ENCODE peak calls at places on chromosomes 16 and 17, in seven cellular contexts. S, R, U, K, L, D and F are unnamed samples.

GRCh38 chr16:89248196-89249005 is 30.9 kb downstream of the ZNF778 start:
- DNase-seq in S (no peak), R (no peak), U (no peak), K (no peak), L (no peak), D (no peak), F (no peak)

GRCh38 chr17:79531696-79532095 is 79.2 kb downstream of the RBFOX3 start:
- DNase-seq in S (no peak), R (no peak), U (no peak), K (no peak), L (no peak), D (no peak), F (no peak)

GRCh38 chr17:17886747-17887146 is 50.0 kb upstream of the SREBF1 start:
- DNase-seq in S (no peak), R (no peak), U (no peak), K (no peak), L (no peak), D (no peak), F (no peak)

GRCh38 chr16:82730901-82731300 is 104.1 kb downstream of the CDH13 start:
- DNase-seq in S (no peak), R (no peak), U (no peak), K (no peak), L (no peak), D (no peak), F (no peak)

GRCh38 chr17:66469088-66469442 is 166.7 kb downstream of the PRKCA start:
- DNase-seq in S (no peak), R (peak), U (no peak), K (no peak), L (no peak), D (no peak), F (no peak)

GRCh38 chr17:43013296-43013695 is 6.7 kb downstream of the IFI35 start:
- DNase-seq in S (no peak), R (no peak), U (no peak), K (no peak), L (no peak), D (no peak), F (no peak)

GRCh38 chr17:66982011-66982508 is 17.6 kb downstream of the CACNG4 start:
- DNase-seq in S (no peak), R (no peak), U (no peak), K (no peak), L (no peak), D (peak), F (no peak)

GRCh38 chr17:27569257-27569722 is 61.7 kb upstream of the LGALS9 start:
- DNase-seq in S (peak), R (no peak), U (peak), K (no peak), L (peak), D (no peak), F (no peak)

GRCh38 chr17:39096435-39097158 is 54.8 kb downstream of the PLXDC1 start:
- DNase-seq in S (peak), R (peak), U (no peak), K (no peak), L (no peak), D (no peak), F (no peak)

GRCh38 chr17:53896047-53896446 is 73.3 kb downstream of the KIF2B start:
- DNase-seq in S (no peak), R (no peak), U (no peak), K (no peak), L (no peak), D (no peak), F (no peak)

GRCh38 chr16:67930191-67930590 is 1.5 kb downstream of the CTRL start:
- DNase-seq in S (no peak), R (no peak), U (no peak), K (no peak), L (no peak), D (no peak), F (no peak)

DNA sequence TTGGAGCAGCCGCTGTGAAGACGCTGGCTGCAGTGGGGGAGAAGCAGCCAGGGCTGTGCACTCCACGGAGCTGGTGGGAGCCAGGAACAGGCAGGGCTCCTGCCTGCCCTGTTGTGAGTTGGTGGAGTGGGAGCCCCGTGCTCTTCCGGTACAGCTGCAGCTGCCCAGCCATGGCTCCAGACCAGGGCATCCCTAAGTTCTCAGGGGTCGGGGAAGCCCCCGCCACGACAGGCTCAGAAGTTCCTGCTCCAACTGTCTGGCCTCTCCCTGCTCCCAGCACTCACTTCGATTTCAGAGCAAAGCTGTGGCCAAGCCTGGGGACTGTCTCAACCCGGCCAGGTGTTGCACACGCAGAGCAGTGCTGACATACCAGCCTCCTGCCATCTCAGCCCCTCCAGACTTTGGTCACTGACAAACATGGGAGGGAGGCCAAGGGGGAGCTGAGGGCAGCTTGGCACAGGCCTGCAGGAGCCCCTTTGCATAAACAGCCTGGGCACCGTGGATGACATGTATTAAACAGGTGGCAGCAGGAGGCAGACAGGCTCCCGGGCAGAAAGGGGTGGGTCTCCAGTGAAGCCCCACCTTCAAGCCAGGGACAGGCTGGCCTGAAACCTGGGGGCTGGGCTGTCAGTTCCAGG is 13.9 kb upstream of the KDM8 start:
- DNase-seq in S (no peak), R (no peak), U (peak), K (no peak), L (no peak), D (peak), F (no peak)
- TF ChIP-seq POLR2A in S (no peak), R (no peak), U (peak), K (no peak), L (no peak), D (no peak), F (no peak)

DNA sequence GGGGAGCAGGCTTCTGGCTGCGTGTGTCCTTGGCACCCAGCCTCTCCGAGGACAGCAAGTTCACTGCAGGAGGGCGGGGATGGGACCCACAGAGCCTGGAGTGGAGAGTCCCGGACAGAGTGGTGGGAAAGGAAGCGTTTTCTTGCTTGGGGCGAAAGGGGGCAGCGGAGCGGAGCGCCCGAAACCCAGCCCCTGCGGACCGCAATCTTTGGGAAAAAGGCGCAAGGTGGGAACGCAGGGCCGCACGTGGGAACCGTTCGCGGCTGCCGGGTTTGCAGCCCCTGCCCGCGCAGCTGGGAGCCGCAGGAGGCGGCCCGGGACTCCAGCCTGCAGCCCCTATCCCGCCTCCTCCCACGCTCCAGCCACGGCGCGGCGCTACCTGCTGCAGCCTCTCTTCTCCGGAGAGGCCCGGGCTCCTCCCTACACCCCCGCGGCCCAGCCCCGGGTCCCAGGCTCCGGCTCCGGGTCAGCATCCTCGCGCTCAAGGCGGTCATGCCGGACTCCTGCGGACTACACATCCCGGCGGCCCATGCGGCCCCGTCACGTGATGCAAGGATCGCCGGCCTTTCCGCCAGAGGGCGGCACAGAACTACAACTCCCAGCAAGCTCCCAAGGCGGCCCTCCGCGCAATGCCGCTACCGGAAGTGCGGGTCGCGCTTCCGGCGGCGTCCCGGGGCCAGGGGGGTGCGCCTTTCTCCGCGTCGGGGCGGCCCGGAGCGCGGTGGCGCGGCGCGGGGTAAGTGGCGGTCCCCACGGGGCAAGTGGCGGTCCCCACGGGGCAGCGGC is at the start of the genes NTHL1 and TSC2:
- DNase-seq in S (peak), R (peak), U (peak), K (peak), L (peak), D (peak), F (peak)
- TF ChIP-seq POLR2A in S (peak), R (no peak), U (peak), K (no peak), L (peak), D (no peak), F (peak)

GRCh38 chr17:75720656-75721462 is at the start of gene ITGB4:
- DNase-seq in S (no peak), R (peak), U (peak), K (peak), L (peak), D (peak), F (no peak)
- TF ChIP-seq POLR2A in S (no peak), R (no peak), U (peak), K (peak), L (no peak), D (peak), F (peak)

DNA sequence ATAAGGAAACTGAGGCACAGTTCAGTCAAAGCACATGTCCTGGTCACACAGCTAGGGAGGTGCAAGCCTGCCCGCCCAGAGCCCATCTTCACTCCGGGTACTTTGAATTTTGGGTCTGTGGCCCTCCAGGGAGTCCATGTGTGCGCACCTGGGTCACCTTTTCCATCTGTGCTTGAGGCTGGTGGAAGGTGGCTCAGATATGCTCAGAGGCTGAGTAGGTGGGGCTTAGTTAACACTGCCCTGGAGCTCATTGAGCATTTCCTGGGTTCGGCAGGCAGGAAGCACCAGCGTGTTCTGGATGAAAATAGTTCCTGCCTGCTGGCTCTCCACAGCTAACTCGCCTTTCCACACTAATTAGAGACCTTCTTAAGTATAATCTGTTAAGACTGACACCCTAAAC is 19.2 kb downstream of the FAM234A start:
- DNase-seq in S (no peak), R (no peak), U (no peak), K (no peak), L (peak), D (no peak), F (no peak)
- TF ChIP-seq POLR2A in S (no peak), R (no peak), U (no peak), K (no peak), L (no peak), D (no peak), F (no peak)